ENCODE peak calls at places on chromosomes 12 and 14, in nine cellular contexts. K is stimulated activated CD8-positive, alpha-beta memory T cell treated with anti-CD3 and anti-CD28 coated beads, Interleukin-15, amount 100 ng/mL, for 1 hour; O is AG04449; E is HCT116; I is fibroblast of the aortic adventitia; W is NCI-H1694 treated with DMSO at 0.1 percent for 48 hours; G is amniotic epithelial cell; J is K562; Y is fibroblast of pulmonary artery. U is an unnamed sample.

GRCh38 chr12:51953011-51953568 is 1.6 kb downstream of the ACVR1B start:
- DNase-seq in I (no peak), J (no peak), O (no peak), W (no peak), Y (no peak), K (no peak), G (no peak), E (no peak), U (no peak)

GRCh38 chr14:74213907-74214803 is 25.1 kb upstream of the VSX2 start:
- DNase-seq in E (no peak), G (no peak), J (no peak), K (no peak), O (no peak), Y (no peak), W (no peak), I (no peak), U (no peak)

GRCh38 chr14:35492569-35493014 is 41.4 kb upstream of the INSM2 start:
- DNase-seq in W (no peak), I (no peak), J (no peak), G (no peak), O (no peak), E (no peak), K (no peak), Y (no peak), U (no peak)

GRCh38 chr12:125340791-125341190 is 275.6 kb downstream of the AACS start:
- DNase-seq in K (no peak), W (no peak), O (peak), G (no peak), I (peak), J (no peak), E (no peak), Y (peak), U (no peak)

GRCh38 chr12:20040844-20041243 is 327.5 kb upstream of the PDE3A start:
- DNase-seq in I (peak), E (no peak), O (no peak), G (no peak), Y (no peak), W (peak), K (no peak), J (no peak), U (no peak)

GRCh38 chr12:7144414-7145120 is 14.4 kb downstream of the CLSTN3 start:
- DNase-seq in Y (peak), K (no peak), E (peak), W (peak), O (no peak), G (peak), J (peak), I (peak), U (peak)

GRCh38 chr12:76303365-76303764 is 44.9 kb downstream of the BBS10 start:
- DNase-seq in G (no peak), E (no peak), Y (no peak), W (no peak), J (no peak), K (no peak), O (no peak), I (no peak), U (no peak)

GRCh38 chr12:52186135-52186840 is 5.5 kb downstream of the KRT80 start:
- DNase-seq in K (no peak), Y (peak), J (no peak), G (peak), E (no peak), O (peak), I (peak), W (no peak), U (no peak)

GRCh38 chr12:58803893-58804292 is 116.4 kb downstream of the LRIG3 start:
- DNase-seq in G (peak), E (no peak), W (no peak), K (no peak), J (no peak), Y (peak), O (peak), I (peak), U (no peak)

GRCh38 chr14:100446572-100446971 is 123.4 kb downstream of the SLC25A47 start:
- DNase-seq in Y (no peak), I (no peak), W (no peak), E (no peak), J (peak), G (peak), O (no peak), K (no peak), U (no peak)

GRCh38 chr14:41606249-41607118 is at the start of gene LRFN5:
- DNase-seq in W (peak), E (no peak), J (no peak), Y (peak), G (peak), K (no peak), O (no peak), I (peak), U (peak)

GRCh38 chr14:51202914-51203665 is 37.0 kb upstream of the TMX1 start:
- DNase-seq in E (no peak), K (no peak), Y (no peak), W (no peak), O (no peak), G (no peak), J (no peak), I (no peak), U (peak)

GRCh38 chr12:116712458-116713303 is 25.2 kb downstream of the SPRING1 start:
- DNase-seq in I (no peak), G (no peak), J (no peak), E (no peak), W (no peak), K (no peak), O (no peak), Y (no peak), U (no peak)

GRCh38 chr14:100577321-100577985 is 9.8 kb downstream of the BEGAIN start:
- DNase-seq in O (no peak), E (no peak), W (no peak), J (no peak), K (no peak), I (no peak), G (no peak), Y (no peak), U (no peak)

GRCh38 chr14:37591311-37591940 is 3.6 kb downstream of the FOXA1 start:
- DNase-seq in I (no peak), O (no peak), G (no peak), K (no peak), Y (no peak), E (no peak), J (no peak), W (no peak), U (peak)

GRCh38 chr12:54287316-54288157 is 7.0 kb downstream of the HNRNPA1 start:
- DNase-seq in Y (no peak), W (no peak), K (no peak), J (peak), G (no peak), E (no peak), I (peak), O (no peak), U (no peak)

GRCh38 chr12:12986775-12987332 is 13.2 kb downstream of the HEBP1 start:
- DNase-seq in O (no peak), K (no peak), Y (no peak), I (no peak), J (no peak), E (no peak), W (no peak), G (no peak), U (no peak)

GRCh38 chr14:104661086-104661485 is 28.3 kb upstream of the INF2 start:
- DNase-seq in J (no peak), K (no peak), G (no peak), Y (no peak), W (no peak), E (no peak), I (no peak), O (no peak), U (no peak)

GRCh38 chr14:89384636-89385035 is 32.4 kb downstream of the FOXN3 start:
- DNase-seq in O (no peak), K (no peak), E (no peak), I (no peak), W (no peak), G (no peak), J (no peak), Y (no peak), U (no peak)

GRCh38 chr14:69535230-69535848 is 39.3 kb downstream of the CCDC177 start:
- DNase-seq in Y (peak), W (peak), K (no peak), G (peak), E (peak), I (peak), J (peak), O (no peak), U (no peak)

GRCh38 chr12:124753230-124753595 is 110.5 kb downstream of the SCARB1 start:
- DNase-seq in J (no peak), E (no peak), Y (no peak), W (no peak), G (no peak), I (no peak), K (no peak), O (no peak), U (no peak)

GRCh38 chr12:116924558-116925453 is 14.1 kb downstream of the FBXW8 start:
- DNase-seq in Y (peak), W (no peak), E (peak), K (no peak), I (peak), G (peak), O (peak), J (no peak), U (no peak)

GRCh38 chr14:21476526-21476924 is 234 bp downstream of the RAB2B start:
- DNase-seq in E (no peak), W (no peak), K (no peak), Y (no peak), O (no peak), G (no peak), I (no peak), J (peak), U (peak)

U was measured in left lung.